ENCODE peak calls at places on chromosomes 1 and 21, in four cellular contexts. W is anterior cingulate cortex, Y is endothelial cell, K is HAP-1. A is an unnamed sample.

GRCh38 chr1:81548918-81549587 is 251.7 kb upstream of the ADGRL2 start:
- DNase-seq in W (no peak), Y (no peak), K (no peak), A (no peak)

GRCh38 chr1:80751204-80751603 is 1049.5 kb upstream of the ADGRL2 start:
- DNase-seq in W (no peak), Y (no peak), K (no peak), A (no peak)

GRCh38 chr21:38990424-38990794 is 184.7 kb downstream of the ETS2 start:
- DNase-seq in W (no peak), Y (no peak), K (no peak), A (no peak)

GRCh38 chr1:23178931-23179330 is 10.3 kb upstream of the LUZP1 start:
- DNase-seq in W (no peak), Y (peak), K (peak), A (no peak)

GRCh38 chr1:24108334-24109165 is 3.4 kb downstream of the MYOM3 start:
- DNase-seq in W (no peak), Y (no peak), K (no peak), A (no peak)

GRCh38 chr21:42234026-42234425 is 15.1 kb downstream of the ABCG1 start:
- DNase-seq in W (no peak), Y (no peak), K (no peak), A (no peak)

GRCh38 chr1:235906436-235906835 is 39.7 kb upstream of the LYST start:
- DNase-seq in W (no peak), Y (no peak), K (peak), A (no peak)

GRCh38 chr1:204410764-204411450 is 710 bp downstream of the PPP1R15B start:
- DNase-seq in W (no peak), Y (peak), K (no peak), A (peak)

GRCh38 chr1:91608876-91609275 is 108.2 kb downstream of the CDC7 start:
- DNase-seq in W (no peak), Y (no peak), K (no peak), A (no peak)

GRCh38 chr1:233945573-233945972 is 41.1 kb downstream of the SLC35F3 start:
- DNase-seq in W (no peak), Y (no peak), K (no peak), A (no peak)

GRCh38 chr1:239274242-239274830 is 112.0 kb upstream of the CHRM3 start:
- DNase-seq in W (no peak), Y (no peak), K (no peak), A (no peak)

GRCh38 chr1:201655910-201656669 is 117.2 kb downstream of the NAV1 start:
- DNase-seq in W (no peak), Y (no peak), K (no peak), A (no peak)

GRCh38 chr1:153494976-153495535 is 34.6 kb upstream of the S100A7 start:
- DNase-seq in W (peak), Y (peak), K (peak), A (peak)

GRCh38 chr1:100452641-100453040 is 85.3 kb upstream of the GPR88 start:
- DNase-seq in W (no peak), Y (no peak), K (no peak), A (no peak)

A was measured in erythroblast.